ENCODE peak calls at places on chromosomes 13 and 19, in ten cellular contexts. D is natural killer cell; C is K562; A is body of pancreas; Y is left ventricle myocardium superior; F is stimulated activated naive CD8-positive, alpha-beta T cell treated with anti-CD3 and anti-CD28 coated beads, Interleukin-15, amount 100 ng/mL, for 72 hours; K is left colon; T is foreskin keratinocyte; Q is naive thymus-derived CD8-positive, alpha-beta T cell; J is left lung. P is an unnamed sample.
A peak's percentile ranks its signal among the peaks of the same experiment; 100 is the strongest.

GRCh38 chr19:17402982-17403855 is 2.2 kb downstream of the BST2 start:
- ATAC-seq in D (peak; percentile 50), C (peak; percentile 62), A (no peak), Y (peak; percentile 6), F (peak; percentile 4), K (peak; percentile 25), T (peak; percentile 37), Q (peak; percentile 40), J (peak; percentile 4), P (peak; percentile 9)

GRCh38 chr19:39362682-39363657 is 20.7 kb downstream of the SAMD4B start:
- ATAC-seq in D (no peak), C (no peak), A (peak; percentile 41), Y (peak; percentile 54), F (no peak), K (no peak), T (peak; percentile 37), Q (no peak), J (peak; percentile 73), P (peak; percentile 72)

GRCh38 chr13:42392706-42393572 is 121.0 kb downstream of the AKAP11 start:
- ATAC-seq in D (peak; percentile 75), C (no peak), A (peak; percentile 33), Y (no peak), F (peak; percentile 73), K (peak; percentile 86), T (no peak), Q (peak; percentile 61), J (no peak), P (no peak)

GRCh38 chr19:44142014-44142523 is 715 bp downstream of the ZNF234 start:
- ATAC-seq in D (peak; percentile 16), C (peak; percentile 60), A (no peak), Y (peak; percentile 44), F (no peak), K (peak; percentile 28), T (peak; percentile 9), Q (peak; percentile 5), J (peak; percentile 44), P (no peak)

GRCh38 chr19:42193706-42194105 is 23.8 kb downstream of the DEDD2 start:
- ATAC-seq in D (no peak), C (no peak), A (no peak), Y (no peak), F (no peak), K (peak; percentile 35), T (no peak), Q (no peak), J (no peak), P (no peak)

GRCh38 chr19:34403784-34404108 is 453 bp upstream of the PDCD2L start:
- ATAC-seq in D (no peak), C (peak; percentile 44), A (no peak), Y (no peak), F (peak; percentile 46), K (no peak), T (peak; percentile 34), Q (no peak), J (no peak), P (no peak)

GRCh38 chr13:22738357-22738756 is 442.4 kb upstream of the SGCG start:
- ATAC-seq in D (no peak), C (no peak), A (no peak), Y (no peak), F (no peak), K (no peak), T (no peak), Q (no peak), J (no peak), P (no peak)

GRCh38 chr13:39415003-39415402 is 188.0 kb downstream of the LHFPL6 start:
- ATAC-seq in D (no peak), C (no peak), A (peak; percentile 21), Y (peak; percentile 68), F (no peak), K (no peak), T (no peak), Q (no peak), J (peak; percentile 26), P (no peak)

GRCh38 chr13:95276119-95276505 is 25.1 kb downstream of the ABCC4 start:
- ATAC-seq in D (no peak), C (no peak), A (no peak), Y (no peak), F (no peak), K (no peak), T (peak; percentile 49), Q (no peak), J (no peak), P (no peak)

GRCh38 chr13:84230568-84230967 is 348.3 kb upstream of the SLITRK1 start:
- ATAC-seq in D (no peak), C (no peak), A (no peak), Y (no peak), F (no peak), K (no peak), T (no peak), Q (no peak), J (no peak), P (no peak)

GRCh38 chr19:2700660-2701360 is 1.7 kb downstream of the GNG7 start:
- ATAC-seq in D (no peak), C (no peak), A (no peak), Y (no peak), F (no peak), K (no peak), T (no peak), Q (no peak), J (no peak), P (no peak)

GRCh38 chr13:37109080-37109678 is 3.7 kb upstream of the CSNK1A1L start:
- ATAC-seq in D (no peak), C (no peak), A (no peak), Y (peak; percentile 63), F (no peak), K (no peak), T (peak; percentile 48), Q (no peak), J (peak; percentile 77), P (no peak)

GRCh38 chr13:49214917-49215376 is 5.2 kb upstream of the MLNR start:
- ATAC-seq in D (peak; percentile 79), C (no peak), A (peak; percentile 64), Y (peak; percentile 60), F (peak; percentile 76), K (peak; percentile 86), T (no peak), Q (peak; percentile 91), J (peak; percentile 54), P (peak; percentile 62)

GRCh38 chr19:46355234-46355990 is 8.5 kb downstream of the PPP5C start:
- ATAC-seq in D (peak; percentile 46), C (peak; percentile 83), A (no peak), Y (peak; percentile 42), F (peak; percentile 55), K (peak; percentile 69), T (no peak), Q (no peak), J (no peak), P (no peak)

GRCh38 chr19:35295792-35296462 is 4.0 kb downstream of the MAG start:
- ATAC-seq in D (peak; percentile 86), C (peak; percentile 47), A (no peak), Y (no peak), F (peak; percentile 79), K (no peak), T (peak; percentile 19), Q (peak; percentile 94), J (no peak), P (no peak)

GRCh38 chr13:29513981-29514719 is 81.3 kb downstream of the SLC7A1 start:
- ATAC-seq in D (no peak), C (no peak), A (no peak), Y (peak; percentile 67), F (peak; percentile 16), K (no peak), T (no peak), Q (no peak), J (no peak), P (peak; percentile 10)

GRCh38 chr19:1837222-1837565 is 11.1 kb downstream of the REXO1 start:
- ATAC-seq in D (no peak), C (peak; percentile 55), A (no peak), Y (no peak), F (peak; percentile 10), K (no peak), T (no peak), Q (no peak), J (no peak), P (peak; percentile 2)

GRCh38 chr13:30569901-30570576 is 47.7 kb upstream of the USPL1 start:
- ATAC-seq in D (no peak), C (peak; percentile 42), A (peak; percentile 33), Y (peak; percentile 79), F (peak; percentile 55), K (no peak), T (peak; percentile 98), Q (no peak), J (peak; percentile 80), P (peak; percentile 86)

GRCh38 chr13:75508002-75508548 is 26.1 kb upstream of the TBC1D4 start:
- ATAC-seq in D (no peak), C (no peak), A (no peak), Y (no peak), F (no peak), K (no peak), T (no peak), Q (no peak), J (no peak), P (no peak)

GRCh38 chr19:30666301-30666803 is 294.2 kb downstream of the ZNF536 start:
- ATAC-seq in D (no peak), C (peak; percentile 84), A (no peak), Y (no peak), F (no peak), K (peak; percentile 44), T (peak; percentile 44), Q (no peak), J (peak; percentile 72), P (peak; percentile 27)

GRCh38 chr19:53308339-53308811 is 25.2 kb upstream of the ZNF845 start:
- ATAC-seq in D (no peak), C (peak; percentile 74), A (no peak), Y (no peak), F (no peak), K (no peak), T (no peak), Q (no peak), J (peak; percentile 65), P (no peak)

GRCh38 chr19:3006075-3006767 is 22.9 kb downstream of the TLE2 start:
- ATAC-seq in D (no peak), C (peak; percentile 100), A (peak; percentile 35), Y (peak; percentile 16), F (no peak), K (peak; percentile 85), T (peak; percentile 46), Q (no peak), J (peak; percentile 15), P (peak; percentile 35)

GRCh38 chr19:10052602-10053360 is 33.3 kb upstream of the SHFL start:
- ATAC-seq in D (no peak), C (no peak), A (peak; percentile 90), Y (no peak), F (no peak), K (no peak), T (no peak), Q (no peak), J (no peak), P (peak; percentile 28)

GRCh38 chr19:29680937-29681336 is 15.7 kb downstream of the PLEKHF1 start:
- ATAC-seq in D (no peak), C (no peak), A (no peak), Y (no peak), F (peak; percentile 8), K (no peak), T (no peak), Q (peak; percentile 6), J (no peak), P (no peak)

GRCh38 chr13:45728759-45729158 is 26.6 kb downstream of the CBY2 start:
- ATAC-seq in D (no peak), C (peak; percentile 90), A (no peak), Y (no peak), F (peak; percentile 73), K (no peak), T (peak; percentile 21), Q (no peak), J (no peak), P (no peak)

GRCh38 chr13:87677334-87678234 is 6.4 kb downstream of the SLITRK5 start:
- ATAC-seq in D (peak; percentile 70), C (no peak), A (peak; percentile 61), Y (no peak), F (peak; percentile 60), K (peak; percentile 67), T (peak; percentile 63), Q (peak; percentile 59), J (peak; percentile 78), P (no peak)

GRCh38 chr13:36438594-36439483 is 6.5 kb downstream of the CCNA1 start:
- ATAC-seq in D (no peak), C (no peak), A (no peak), Y (no peak), F (peak; percentile 58), K (no peak), T (no peak), Q (peak; percentile 45), J (no peak), P (no peak)

GRCh38 chr19:41734585-41734984 is 20.7 kb upstream of the CEACAM6 start:
- ATAC-seq in D (no peak), C (no peak), A (no peak), Y (no peak), F (no peak), K (peak; percentile 75), T (no peak), Q (no peak), J (peak; percentile 96), P (peak; percentile 94)